ENCODE peak calls at places on chromosomes 11 and 22, in six cellular contexts. N, O, B, D, R and P are unnamed samples.

GRCh38 chr11:61974766-61975631 is 7.6 kb upstream of the FTH1 start:
- DNase-seq in N (peak; percentile 81), O (no peak), B (no peak), D (no peak), R (no peak), P (no peak)

GRCh38 chr22:41919357-41920224 is 4.7 kb upstream of the SHISA8 start:
- DNase-seq in N (no peak), O (no peak), B (peak; percentile 96), D (peak; percentile 98), R (no peak), P (peak; percentile 78)

GRCh38 chr11:19379465-19379864 is 138.7 kb upstream of the E2F8 start:
- DNase-seq in N (no peak), O (no peak), B (no peak), D (no peak), R (no peak), P (no peak)

GRCh38 chr11:41404109-41404508 is 55.3 kb downstream of the LRRC4C start:
- DNase-seq in N (no peak), O (no peak), B (no peak), D (no peak), R (no peak), P (no peak)

GRCh38 chr11:65314501-65315203 is at the start of gene CDC42EP2:
- DNase-seq in N (peak; percentile 74), O (peak; percentile 77), B (peak; percentile 87), D (peak; percentile 87), R (peak; percentile 44), P (peak; percentile 81)

GRCh38 chr11:45287316-45287903 is 1.3 kb upstream of the SYT13 start:
- DNase-seq in N (no peak), O (no peak), B (no peak), D (no peak), R (no peak), P (peak; percentile 8)

GRCh38 chr11:14055936-14056335 is 93.4 kb downstream of the SPON1 start:
- DNase-seq in N (no peak), O (no peak), B (no peak), D (no peak), R (no peak), P (no peak)

GRCh38 chr11:129278586-129279319 is 86.6 kb upstream of the ARHGAP32 start:
- DNase-seq in N (no peak), O (no peak), B (peak; percentile 31), D (no peak), R (no peak), P (peak; percentile 11)

GRCh38 chr11:28043930-28044709 is 63.8 kb downstream of the KIF18A start:
- DNase-seq in N (no peak), O (peak; percentile 3), B (no peak), D (no peak), R (no peak), P (no peak)

GRCh38 chr11:28048812-28049211 is 59.1 kb downstream of the KIF18A start:
- DNase-seq in N (no peak), O (no peak), B (no peak), D (no peak), R (no peak), P (no peak)

DNA sequence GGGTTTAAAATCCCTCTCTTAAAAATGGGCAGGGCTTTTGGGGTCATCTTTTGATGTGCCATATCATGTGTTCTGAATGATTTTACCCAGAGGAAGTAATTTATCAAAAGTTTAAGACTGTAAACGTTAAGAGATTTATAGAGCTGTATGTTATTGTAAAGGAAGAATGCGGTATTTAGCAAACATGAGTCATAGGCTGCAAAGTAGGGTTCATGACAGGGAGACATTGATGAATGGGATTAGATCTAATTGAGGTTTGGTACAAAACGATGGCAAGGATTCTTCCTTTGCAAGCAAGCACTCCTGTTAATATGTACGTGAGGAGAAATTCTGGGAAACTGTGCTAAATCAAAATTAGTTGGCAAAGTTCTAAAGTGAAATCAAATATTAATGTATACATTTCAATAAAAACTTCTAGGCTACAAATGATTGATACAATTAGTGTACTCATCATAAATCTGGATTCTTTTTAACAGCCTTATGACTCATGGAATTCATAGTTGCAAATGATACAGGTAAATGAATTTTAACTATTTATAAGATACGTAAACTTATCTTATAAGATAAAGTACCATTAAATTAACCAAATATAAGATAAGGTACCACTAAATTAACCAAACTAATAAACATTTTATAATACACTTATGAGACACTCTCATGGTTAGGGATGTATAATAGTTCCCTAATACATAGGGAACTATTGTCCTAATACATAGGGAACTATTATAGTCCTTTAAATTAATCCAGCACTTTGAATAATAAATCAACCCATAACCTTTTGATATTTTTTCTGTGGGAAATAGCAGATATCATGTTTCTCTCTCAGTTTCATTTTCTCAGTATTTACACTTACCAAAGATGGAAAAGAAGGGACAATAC is 58.4 kb downstream of the KIF18A start:
- DNase-seq in N (no peak), O (peak; percentile 8), B (no peak), D (no peak), R (peak; percentile 76), P (no peak)
- TF ChIP-seq MAX in N (no peak), O (no peak), B (no peak), D (no peak), R (no peak), P (no peak)

GRCh38 chr11:9065614-9066431 is 25.6 kb downstream of the SCUBE2 start:
- DNase-seq in N (no peak), O (no peak), B (no peak), D (peak; percentile 30), R (no peak), P (no peak)
- TF ChIP-seq MAX in N (no peak), O (no peak), B (no peak), D (no peak), R (no peak), P (no peak)

DNA sequence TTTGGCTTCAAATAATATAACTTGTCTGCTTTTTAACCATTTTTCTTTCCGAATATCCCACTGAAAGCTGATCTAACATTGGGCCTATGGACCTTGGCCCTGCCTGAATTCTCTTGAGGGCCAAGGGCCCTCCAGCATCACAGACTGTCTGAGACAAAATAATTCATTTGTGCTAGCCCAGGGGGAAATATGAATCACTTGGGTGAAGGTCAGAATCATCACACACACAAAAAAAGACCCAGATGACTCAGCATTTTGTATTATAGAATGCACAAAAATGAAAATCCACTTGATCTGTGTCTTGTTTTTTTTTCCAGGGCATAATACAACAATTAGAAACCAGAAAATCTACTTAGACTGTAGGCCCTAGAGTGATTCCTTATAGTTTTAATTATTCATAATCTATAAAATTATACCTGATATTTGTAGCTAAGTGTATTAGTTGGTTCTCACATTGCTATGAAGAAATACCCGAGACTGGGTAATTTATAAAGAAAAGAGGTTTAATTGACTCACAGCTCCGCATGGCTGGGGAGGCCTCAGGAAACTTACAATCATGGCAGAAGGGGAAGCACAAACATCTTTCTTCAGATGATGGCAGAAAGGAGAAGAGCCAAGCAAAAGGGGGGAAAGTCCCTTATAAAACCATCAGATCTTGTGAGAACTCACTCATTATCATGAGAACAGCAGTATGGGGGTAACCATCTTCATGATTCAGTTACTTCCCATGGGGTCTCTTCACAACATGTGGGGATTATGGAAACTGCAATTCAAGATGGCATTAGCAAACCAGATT is 15.6 kb upstream of the RDX start:
- DNase-seq in N (no peak), O (no peak), B (no peak), D (no peak), R (no peak), P (no peak)
- TF ChIP-seq MAX in N (no peak), O (no peak), B (no peak), D (no peak), R (no peak), P (no peak)

GRCh38 chr11:1261241-1262071 is 38.6 kb downstream of the MUC5B start:
- DNase-seq in N (no peak), O (no peak), B (no peak), D (no peak), R (no peak), P (no peak)

GRCh38 chr11:1260620-1261019 is 37.8 kb downstream of the MUC5B start:
- DNase-seq in N (no peak), O (no peak), B (no peak), D (no peak), R (no peak), P (no peak)

GRCh38 chr11:1259561-1259960 is 36.7 kb downstream of the MUC5B start:
- DNase-seq in N (no peak), O (no peak), B (no peak), D (no peak), R (no peak), P (no peak)

GRCh38 chr11:1259076-1259461 is 36.2 kb downstream of the MUC5B start:
- DNase-seq in N (no peak), O (no peak), B (no peak), D (no peak), R (no peak), P (no peak)

DNA sequence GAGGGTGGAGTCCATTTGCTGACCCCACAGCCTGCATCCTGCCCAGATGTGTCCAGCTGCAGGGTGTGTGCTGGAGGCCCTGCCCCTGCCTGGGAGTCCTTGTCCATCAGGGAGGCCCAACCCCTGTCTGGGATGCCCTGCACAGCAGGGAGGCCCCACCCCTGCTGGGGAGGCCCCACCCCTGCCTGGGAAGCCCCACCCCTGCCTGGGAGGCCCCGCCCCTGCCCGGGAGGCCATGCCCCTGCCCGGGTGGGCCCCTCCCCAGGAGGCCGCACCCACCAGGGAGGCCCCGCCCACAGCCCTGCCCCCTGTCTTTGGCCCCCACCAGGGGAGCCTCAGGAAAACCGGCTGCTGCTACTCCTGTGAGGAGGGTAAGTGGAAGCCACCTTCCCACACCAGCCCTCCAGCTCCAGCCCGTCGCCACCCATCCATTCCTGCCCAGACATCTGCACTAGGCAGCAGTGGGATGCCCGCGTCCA is 37.2 kb downstream of the MUC5B start:
- DNase-seq in N (peak; percentile 37), O (peak; percentile 48), B (peak; percentile 44), D (no peak), R (peak; percentile 42), P (peak; percentile 31)
- TF ChIP-seq MAX in N (no peak), O (no peak), B (no peak), D (no peak), R (no peak), P (no peak)

DNA sequence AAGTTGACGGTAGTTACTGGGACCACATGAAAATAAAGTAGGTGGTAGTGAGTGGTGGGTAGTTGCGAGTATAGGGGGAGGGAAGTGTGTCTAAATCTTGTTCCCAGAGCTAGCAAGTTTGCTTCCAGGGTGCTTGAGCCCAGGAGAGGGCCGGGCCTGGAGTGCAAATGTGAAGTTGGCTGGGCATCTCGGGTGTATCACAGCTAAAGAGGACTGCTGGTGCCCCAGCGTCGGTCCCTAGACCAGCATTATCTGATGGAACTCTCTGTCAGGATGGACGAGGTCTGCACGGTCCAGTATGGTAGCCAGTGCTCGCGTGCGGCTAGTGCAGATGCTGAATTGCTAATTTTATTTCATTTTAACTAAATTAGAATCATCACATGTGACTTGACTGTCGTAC is 75.3 kb downstream of the ARHGAP8 start:
- DNase-seq in N (no peak), O (no peak), B (no peak), D (no peak), R (no peak), P (no peak)
- TF ChIP-seq MAX in N (no peak), O (no peak), B (no peak), D (no peak), R (no peak), P (no peak)

GRCh38 chr22:50201191-50202129 is 649 bp downstream of the SELENOO start:
- DNase-seq in N (peak; percentile 23), O (no peak), B (no peak), D (no peak), R (no peak), P (peak; percentile 45)
- TF ChIP-seq MAX in N (peak; percentile 31), O (no peak), B (no peak), D (no peak), R (peak; percentile 27), P (no peak)